ENCODE peak calls at places on chromosomes 4 and X, in four cellular contexts. O is tibial nerve, I is stomach, L is suprapubic skin. B is an unnamed sample.

GRCh38 chrX:46376246-46376885 is 168.9 kb downstream of the ZNF674 start:
- DNase-seq in O (peak; percentile 4), I (no peak), L (no peak), B (no peak)

GRCh38 chrX:40538391-40538790 is 42.4 kb upstream of the ATP6AP2 start:
- DNase-seq in O (no peak), L (no peak), I (no peak), B (no peak)

GRCh38 chrX:40496728-40497127 is 84.0 kb upstream of the ATP6AP2 start:
- DNase-seq in I (no peak), O (no peak), L (no peak), B (no peak)

GRCh38 chr4:1451752-1452122 is 45.5 kb upstream of the NKX1-1 start:
- DNase-seq in I (peak; percentile 7), O (no peak), L (no peak), B (no peak)

GRCh38 chr4:110793381-110793801 is 170.5 kb upstream of the PITX2 start:
- DNase-seq in I (no peak), L (no peak), O (no peak), B (no peak)

GRCh38 chrX:66015152-66015827 is 24.6 kb downstream of the VSIG4 start:
- DNase-seq in O (no peak), I (no peak), L (no peak), B (no peak)

GRCh38 chr4:113445286-113445685 is 316.3 kb downstream of the CAMK2D start:
- DNase-seq in O (peak; percentile 72), I (no peak), L (peak; percentile 74), B (peak; percentile 34)

GRCh38 chr4:156560701-156561100 is 410.9 kb downstream of the PDGFC start:
- DNase-seq in I (no peak), L (no peak), O (no peak), B (no peak)

GRCh38 chr4:150518559-150518958 is 63.4 kb upstream of the MAB21L2 start:
- DNase-seq in L (no peak), O (no peak), I (no peak), B (no peak)

GRCh38 chr4:95421869-95422268 is 126.9 kb downstream of the UNC5C start:
- DNase-seq in I (no peak), L (no peak), O (no peak), B (no peak)

GRCh38 chr4:38194202-38194601 is 234.0 kb downstream of the PTTG2 start:
- DNase-seq in O (no peak), L (no peak), I (no peak), B (no peak)

GRCh38 chrX:21946925-21947641 is 6.6 kb downstream of the SMS start:
- DNase-seq in I (no peak), L (no peak), O (no peak), B (no peak)

GRCh38 chrX:96918864-96919263 is 35.2 kb downstream of the RPA4 start:
- DNase-seq in I (no peak), O (no peak), L (no peak), B (no peak)

GRCh38 chr4:111066887-111067286 is 444.0 kb upstream of the PITX2 start:
- DNase-seq in O (no peak), I (no peak), L (no peak), B (no peak)

GRCh38 chrX:51641421-51642021 is 22.8 kb upstream of the CENPVL3 start:
- DNase-seq in L (no peak), I (no peak), O (peak; percentile 5), B (no peak)

GRCh38 chr4:67393699-67394281 is 151.5 kb downstream of the CENPC start:
- DNase-seq in O (peak; percentile 68), I (no peak), L (no peak), B (no peak)

GRCh38 chr4:184762100-184762499 is 28.2 kb upstream of the CENPU start:
- DNase-seq in I (no peak), O (no peak), L (no peak), B (no peak)

GRCh38 chrX:16993791-16994318 is 47.4 kb downstream of the REPS2 start:
- DNase-seq in L (no peak), I (no peak), O (no peak), B (no peak)

GRCh38 chr4:53644607-53645006 is 53.3 kb upstream of the LNX1 start:
- DNase-seq in O (no peak), L (no peak), I (peak; percentile 91), B (no peak)

GRCh38 chr4:83323136-83323535 is 11.5 kb downstream of the HPSE start:
- DNase-seq in L (no peak), I (no peak), O (no peak), B (no peak)

GRCh38 chr4:83326546-83326945 is 8.1 kb downstream of the HPSE start:
- DNase-seq in I (peak; percentile 27), L (no peak), O (no peak), B (no peak)

GRCh38 chr4:83331959-83332358 is 2.7 kb downstream of the HPSE start:
- DNase-seq in O (no peak), L (no peak), I (no peak), B (no peak)

GRCh38 chr4:83329521-83330105 is 5.0 kb downstream of the HPSE start:
- DNase-seq in I (no peak), O (no peak), L (no peak), B (no peak)

GRCh38 chr4:83328486-83328885 is 6.2 kb downstream of the HPSE start:
- DNase-seq in L (no peak), I (no peak), O (no peak), B (no peak)
- TF ChIP-seq EP300 in L (no peak), I (no peak), O (no peak), B (no peak)

GRCh38 chr4:157838366-157838765 is 334.5 kb downstream of the GASK1B start:
- DNase-seq in L (no peak), O (no peak), I (no peak), B (no peak)
- H3K27ac ChIP-seq in L (no peak overlapping the region), O (no peak overlapping the region), I (no peak overlapping the region), B (no peak overlapping the region)

GRCh38 chrX:153791104-153791852 is 2.9 kb downstream of the IDH3G start:
- DNase-seq in O (no peak), I (no peak), L (no peak), B (no peak)
- TF ChIP-seq EP300 in O (no peak), I (no peak), L (no peak), B (no peak)

DNA sequence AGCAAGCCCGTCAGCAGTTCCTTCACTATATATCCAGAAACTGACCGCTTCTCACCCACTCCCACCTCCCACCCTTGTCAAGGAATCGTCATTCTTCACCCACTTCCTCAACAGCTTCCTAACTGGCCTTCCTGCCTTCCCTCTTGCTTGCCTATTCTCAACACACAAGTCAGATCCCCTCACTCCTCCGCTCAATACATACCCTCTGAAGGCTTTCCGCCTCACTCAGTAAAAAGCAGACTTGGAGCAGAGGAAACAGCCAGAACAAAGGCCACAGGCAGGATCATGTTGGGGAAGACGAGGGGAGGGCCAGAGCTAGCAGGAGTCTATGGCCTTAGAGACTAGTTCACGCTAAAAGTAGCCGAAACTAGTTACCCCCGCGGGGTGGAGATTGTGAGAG is 23.7 kb downstream of the RWDD4 start:
- DNase-seq in I (no peak), L (no peak), O (no peak), B (peak; percentile 49)
- H3K27ac ChIP-seq in I (no peak overlapping the region), L (no peak overlapping the region), O (no peak overlapping the region), B (peak overlapping the region; percentile 96)

DNA sequence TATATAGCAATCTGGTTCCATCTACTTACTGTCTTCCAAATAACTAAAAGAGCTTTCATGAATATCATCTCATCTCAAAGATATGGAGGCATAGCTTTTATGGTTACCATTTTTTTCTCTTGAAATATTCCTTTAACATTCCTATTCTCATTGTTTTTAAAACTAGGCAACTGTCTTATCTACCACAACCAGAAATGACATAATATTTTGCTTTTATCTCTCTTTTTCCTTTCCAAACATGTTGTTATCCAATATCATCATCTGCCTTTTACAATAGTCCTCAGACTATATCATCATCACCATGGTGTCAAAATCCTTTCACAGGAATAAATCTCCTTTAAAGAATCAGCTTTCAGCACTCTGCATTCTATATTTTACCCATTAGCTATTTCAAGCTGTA is 1005.2 kb downstream of the PDHA2 start:
- DNase-seq in I (no peak), L (no peak), O (no peak), B (no peak)
- TF ChIP-seq EP300 in I (no peak), L (no peak), O (no peak), B (no peak)

DNA sequence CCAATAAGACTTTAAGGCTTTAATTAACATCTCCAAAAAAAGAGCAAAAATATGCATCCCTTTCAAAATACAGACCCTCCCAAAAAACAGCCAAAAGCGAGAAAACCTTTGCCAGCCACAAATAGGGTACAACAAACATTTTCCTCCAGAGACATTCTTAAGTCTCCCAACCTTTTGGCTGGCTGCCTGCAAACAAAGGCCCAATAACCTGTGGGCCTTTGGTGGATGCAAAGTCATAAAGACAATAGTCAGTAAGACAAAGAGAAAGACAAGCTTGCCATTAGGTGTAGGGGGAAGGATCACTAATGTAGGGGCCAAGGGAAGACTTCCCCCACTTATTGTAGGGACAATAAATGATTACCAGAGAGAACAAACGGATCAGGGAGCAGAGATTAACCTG is 215.5 kb upstream of the ZFP42 start:
- DNase-seq in L (no peak), O (no peak), I (no peak), B (no peak)
- H3K27ac ChIP-seq in L (no peak overlapping the region), O (no peak overlapping the region), I (no peak overlapping the region), B (no peak overlapping the region)

DNA sequence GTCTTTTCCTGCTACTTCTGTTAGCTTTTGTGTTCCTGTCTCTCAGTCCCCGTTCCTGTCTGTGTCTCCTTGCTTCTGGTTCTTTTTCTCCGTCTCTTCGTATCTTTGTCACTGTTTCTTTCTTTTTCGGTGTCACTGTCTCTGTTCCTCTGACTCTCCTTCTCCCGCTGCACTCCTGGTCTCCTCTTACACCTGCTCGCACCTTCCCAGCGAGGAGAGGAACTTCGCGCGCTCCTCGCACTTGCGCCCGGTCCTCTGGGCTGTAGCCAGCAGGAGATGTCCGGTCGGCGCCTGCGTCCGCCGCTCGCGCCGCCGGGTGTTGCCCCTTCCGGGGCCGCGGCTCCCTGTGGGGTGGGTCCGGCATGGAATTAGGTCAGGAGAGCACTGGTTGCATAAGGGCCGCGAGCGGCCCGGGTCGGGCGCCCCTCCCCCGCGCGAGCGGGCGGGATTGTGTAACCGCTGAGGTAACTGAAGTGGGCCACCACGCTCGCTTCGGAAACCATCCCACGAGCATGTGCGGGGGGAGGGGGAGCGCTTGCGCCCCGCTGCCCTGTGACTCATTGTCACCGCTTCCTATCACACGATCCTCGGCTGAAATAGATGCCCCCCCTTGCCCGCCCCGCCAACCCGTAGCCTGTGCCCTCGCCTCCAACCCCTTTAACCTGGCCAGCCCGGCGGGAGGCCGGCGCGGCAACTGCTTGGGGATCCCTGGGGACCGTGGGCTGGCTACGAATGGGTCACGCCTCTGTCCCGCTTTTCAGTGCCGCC is 1.6 kb downstream of the LONRF3 start:
- DNase-seq in L (peak; percentile 87), I (peak; percentile 66), O (peak; percentile 65), B (peak; percentile 81)
- TF ChIP-seq EP300 in L (no peak), I (no peak), O (peak; percentile 54), B (peak; percentile 58)

B was measured in ovary.